ENCODE peak calls at places on chromosomes 12 and 14, in five cellular contexts. One of them, this sample, is unnamed.

GRCh38 chr12:1640630-1641234 is 11.7 kb downstream of the WNT5B start:
- DNase-seq in heart left ventricle: no peak
- DNase-seq in uterus: no peak
- DNase-seq in aorta: no peak
- DNase-seq in left ventricle myocardium inferior: no peak
- DNase-seq in this sample: no peak

GRCh38 chr12:79715308-79715707 is 24.5 kb upstream of the PAWR start:
- DNase-seq in heart left ventricle: no peak
- DNase-seq in uterus: no peak
- DNase-seq in aorta: no peak
- DNase-seq in left ventricle myocardium inferior: no peak
- DNase-seq in this sample: no peak

GRCh38 chr14:79040742-79041249 is 870.6 kb downstream of the NRXN3 start:
- DNase-seq in heart left ventricle: no peak
- DNase-seq in uterus: no peak
- DNase-seq in aorta: no peak
- DNase-seq in left ventricle myocardium inferior: no peak
- DNase-seq in this sample: no peak

GRCh38 chr14:87995500-87996275 is 2.7 kb upstream of the GALC start:
- DNase-seq in heart left ventricle: no peak
- DNase-seq in uterus: no peak
- DNase-seq in aorta: no peak
- DNase-seq in left ventricle myocardium inferior: no peak
- DNase-seq in this sample: no peak

GRCh38 chr12:42815068-42815467 is 225.5 kb upstream of the PRICKLE1 start:
- DNase-seq in heart left ventricle: no peak
- DNase-seq in uterus: no peak
- DNase-seq in aorta: no peak
- DNase-seq in left ventricle myocardium inferior: no peak
- DNase-seq in this sample: no peak

GRCh38 chr14:105439710-105440553 is 20.3 kb downstream of the MTA1 start:
- DNase-seq in heart left ventricle: no peak
- DNase-seq in uterus: no peak
- DNase-seq in aorta: no peak
- DNase-seq in left ventricle myocardium inferior: no peak
- DNase-seq in this sample: no peak

GRCh38 chr12:46224401-46224800 is 44.4 kb downstream of the SLC38A1 start:
- DNase-seq in heart left ventricle: peak; percentile 52
- DNase-seq in uterus: peak; percentile 42
- DNase-seq in aorta: no peak
- DNase-seq in left ventricle myocardium inferior: peak; percentile 33
- DNase-seq in this sample: no peak

GRCh38 chr12:6667559-6668210 is 4.8 kb upstream of the ING4 start:
- DNase-seq in heart left ventricle: no peak
- DNase-seq in uterus: no peak
- DNase-seq in aorta: no peak
- DNase-seq in left ventricle myocardium inferior: no peak
- DNase-seq in this sample: no peak

GRCh38 chr12:16524378-16524777 is 81.6 kb downstream of the LMO3 start:
- DNase-seq in heart left ventricle: no peak
- DNase-seq in uterus: no peak
- DNase-seq in aorta: no peak
- DNase-seq in left ventricle myocardium inferior: no peak
- DNase-seq in this sample: no peak

GRCh38 chr12:1810201-1810930 is 10.0 kb upstream of the LRTM2 start:
- DNase-seq in heart left ventricle: peak; percentile 21
- DNase-seq in uterus: no peak
- DNase-seq in aorta: peak; percentile 44
- DNase-seq in left ventricle myocardium inferior: peak; percentile 3
- DNase-seq in this sample: no peak

GRCh38 chr14:38721822-38722431 is 381.1 kb downstream of the SEC23A start:
- DNase-seq in heart left ventricle: peak; percentile 39
- DNase-seq in uterus: peak; percentile 21
- DNase-seq in aorta: peak; percentile 71
- DNase-seq in left ventricle myocardium inferior: peak; percentile 21
- DNase-seq in this sample: no peak

GRCh38 chr12:97148941-97149559 is 242.0 kb downstream of the NEDD1 start:
- DNase-seq in heart left ventricle: peak; percentile 46
- DNase-seq in uterus: no peak
- DNase-seq in aorta: no peak
- DNase-seq in left ventricle myocardium inferior: peak; percentile 28
- DNase-seq in this sample: no peak

GRCh38 chr12:57535764-57536596 is 11.0 kb downstream of the DCTN2 start:
- DNase-seq in heart left ventricle: no peak
- DNase-seq in uterus: no peak
- DNase-seq in aorta: no peak
- DNase-seq in left ventricle myocardium inferior: no peak
- DNase-seq in this sample: no peak

GRCh38 chr12:10018390-10018789 is 8.0 kb downstream of the CLEC12B start:
- DNase-seq in heart left ventricle: no peak
- DNase-seq in uterus: no peak
- DNase-seq in aorta: no peak
- DNase-seq in left ventricle myocardium inferior: no peak
- DNase-seq in this sample: no peak

GRCh38 chr12:49936895-49937294 is 13.6 kb upstream of the AQP2 start:
- DNase-seq in heart left ventricle: no peak
- DNase-seq in uterus: no peak
- DNase-seq in aorta: no peak
- DNase-seq in left ventricle myocardium inferior: no peak
- DNase-seq in this sample: no peak

GRCh38 chr14:46250113-46250703 is 401.4 kb downstream of the RPL10L start:
- DNase-seq in heart left ventricle: no peak
- DNase-seq in uterus: no peak
- DNase-seq in aorta: no peak
- DNase-seq in left ventricle myocardium inferior: no peak
- DNase-seq in this sample: no peak

GRCh38 chr14:88553886-88554457 is 835 bp downstream of the PTPN21 start:
- DNase-seq in heart left ventricle: no peak
- DNase-seq in uterus: no peak
- DNase-seq in aorta: no peak
- DNase-seq in left ventricle myocardium inferior: no peak
- DNase-seq in this sample: no peak

GRCh38 chr14:51094282-51094821 is 553 bp downstream of the TRIM9 start:
- DNase-seq in heart left ventricle: no peak
- DNase-seq in uterus: no peak
- DNase-seq in aorta: peak; percentile 78
- DNase-seq in left ventricle myocardium inferior: no peak
- DNase-seq in this sample: no peak

GRCh38 chr12:39044754-39045153 is 139.4 kb upstream of the CPNE8 start:
- DNase-seq in heart left ventricle: no peak
- DNase-seq in uterus: no peak
- DNase-seq in aorta: no peak
- DNase-seq in left ventricle myocardium inferior: no peak
- DNase-seq in this sample: no peak

GRCh38 chr12:50615534-50616296 is 110.9 kb downstream of the DIP2B start:
- DNase-seq in heart left ventricle: no peak
- DNase-seq in uterus: no peak
- DNase-seq in aorta: no peak
- DNase-seq in left ventricle myocardium inferior: no peak
- DNase-seq in this sample: no peak

GRCh38 chr14:61153436-61153835 is 127.7 kb downstream of the TMEM30B start:
- DNase-seq in heart left ventricle: no peak
- DNase-seq in uterus: no peak
- DNase-seq in aorta: no peak
- DNase-seq in left ventricle myocardium inferior: no peak
- DNase-seq in this sample: no peak

GRCh38 chr14:61174395-61175386 is 106.4 kb downstream of the TMEM30B start:
- DNase-seq in heart left ventricle: no peak
- DNase-seq in uterus: no peak
- DNase-seq in aorta: no peak
- DNase-seq in left ventricle myocardium inferior: no peak
- DNase-seq in this sample: no peak

GRCh38 chr12:108307006-108307405 is 32.1 kb downstream of the CMKLR1 start:
- DNase-seq in heart left ventricle: no peak
- DNase-seq in uterus: no peak
- DNase-seq in aorta: no peak
- DNase-seq in left ventricle myocardium inferior: no peak
- DNase-seq in this sample: no peak

GRCh38 chr14:27845241-27845850 is 921.2 kb upstream of the FOXG1 start:
- DNase-seq in heart left ventricle: peak; percentile 13
- DNase-seq in uterus: no peak
- DNase-seq in aorta: peak; percentile 75
- DNase-seq in left ventricle myocardium inferior: no peak
- DNase-seq in this sample: no peak

GRCh38 chr14:58465425-58465824 is 37.9 kb downstream of the KIAA0586 start:
- DNase-seq in heart left ventricle: no peak
- DNase-seq in uterus: no peak
- DNase-seq in aorta: no peak
- DNase-seq in left ventricle myocardium inferior: no peak
- DNase-seq in this sample: no peak

GRCh38 chr14:75401356-75401755 is 26.5 kb upstream of the JDP2 start:
- DNase-seq in heart left ventricle: peak; percentile 62
- DNase-seq in uterus: peak; percentile 68
- DNase-seq in aorta: no peak
- DNase-seq in left ventricle myocardium inferior: peak; percentile 35
- DNase-seq in this sample: peak; percentile 88

GRCh38 chr14:103833711-103834110 is 13.7 kb downstream of the PPP1R13B start:
- DNase-seq in heart left ventricle: no peak
- DNase-seq in uterus: no peak
- DNase-seq in aorta: no peak
- DNase-seq in left ventricle myocardium inferior: no peak
- DNase-seq in this sample: no peak

GRCh38 chr14:77088645-77089044 is 9.4 kb upstream of the CIPC start:
- DNase-seq in heart left ventricle: no peak
- DNase-seq in uterus: no peak
- DNase-seq in aorta: no peak
- DNase-seq in left ventricle myocardium inferior: no peak
- DNase-seq in this sample: no peak

GRCh38 chr14:77086951-77087350 is 11.1 kb upstream of the CIPC start:
- DNase-seq in heart left ventricle: no peak
- DNase-seq in uterus: no peak
- DNase-seq in aorta: no peak
- DNase-seq in left ventricle myocardium inferior: no peak
- DNase-seq in this sample: no peak

GRCh38 chr14:77086017-77086727 is 11.9 kb upstream of the CIPC start:
- DNase-seq in heart left ventricle: no peak
- DNase-seq in uterus: no peak
- DNase-seq in aorta: no peak
- DNase-seq in left ventricle myocardium inferior: no peak
- DNase-seq in this sample: no peak

GRCh38 chr14:77087631-77088030 is 10.4 kb upstream of the CIPC start:
- DNase-seq in heart left ventricle: no peak
- DNase-seq in uterus: no peak
- DNase-seq in aorta: no peak
- DNase-seq in left ventricle myocardium inferior: no peak
- DNase-seq in this sample: no peak

GRCh38 chr14:77088219-77088618 is 9.8 kb upstream of the CIPC start:
- DNase-seq in heart left ventricle: no peak
- DNase-seq in uterus: no peak
- DNase-seq in aorta: no peak
- DNase-seq in left ventricle myocardium inferior: no peak
- DNase-seq in this sample: no peak
- H3K27ac ChIP-seq in heart left ventricle: no peak overlapping the region
- H3K27ac ChIP-seq in uterus: no peak overlapping the region
- H3K27ac ChIP-seq in aorta: no peak overlapping the region
- H3K27ac ChIP-seq in left ventricle myocardium inferior: no peak overlapping the region
- H3K27ac ChIP-seq in this sample: no peak overlapping the region

GRCh38 chr14:72619071-72619710 is 274.7 kb downstream of the DPF3 start:
- DNase-seq in heart left ventricle: no peak
- DNase-seq in uterus: no peak
- DNase-seq in aorta: no peak
- DNase-seq in left ventricle myocardium inferior: no peak
- DNase-seq in this sample: peak; percentile 58

GRCh38 chr14:72617391-72618011 is 276.4 kb downstream of the DPF3 start:
- DNase-seq in heart left ventricle: peak; percentile 63
- DNase-seq in uterus: no peak
- DNase-seq in aorta: no peak
- DNase-seq in left ventricle myocardium inferior: peak; percentile 44
- DNase-seq in this sample: peak; percentile 67

GRCh38 chr14:72618424-72618823 is 275.5 kb downstream of the DPF3 start:
- DNase-seq in heart left ventricle: no peak
- DNase-seq in uterus: no peak
- DNase-seq in aorta: no peak
- DNase-seq in left ventricle myocardium inferior: no peak
- DNase-seq in this sample: peak; percentile 56

GRCh38 chr14:72619881-72620280 is 274.0 kb downstream of the DPF3 start:
- DNase-seq in heart left ventricle: no peak
- DNase-seq in uterus: no peak
- DNase-seq in aorta: no peak
- DNase-seq in left ventricle myocardium inferior: no peak
- DNase-seq in this sample: no peak

DNA sequence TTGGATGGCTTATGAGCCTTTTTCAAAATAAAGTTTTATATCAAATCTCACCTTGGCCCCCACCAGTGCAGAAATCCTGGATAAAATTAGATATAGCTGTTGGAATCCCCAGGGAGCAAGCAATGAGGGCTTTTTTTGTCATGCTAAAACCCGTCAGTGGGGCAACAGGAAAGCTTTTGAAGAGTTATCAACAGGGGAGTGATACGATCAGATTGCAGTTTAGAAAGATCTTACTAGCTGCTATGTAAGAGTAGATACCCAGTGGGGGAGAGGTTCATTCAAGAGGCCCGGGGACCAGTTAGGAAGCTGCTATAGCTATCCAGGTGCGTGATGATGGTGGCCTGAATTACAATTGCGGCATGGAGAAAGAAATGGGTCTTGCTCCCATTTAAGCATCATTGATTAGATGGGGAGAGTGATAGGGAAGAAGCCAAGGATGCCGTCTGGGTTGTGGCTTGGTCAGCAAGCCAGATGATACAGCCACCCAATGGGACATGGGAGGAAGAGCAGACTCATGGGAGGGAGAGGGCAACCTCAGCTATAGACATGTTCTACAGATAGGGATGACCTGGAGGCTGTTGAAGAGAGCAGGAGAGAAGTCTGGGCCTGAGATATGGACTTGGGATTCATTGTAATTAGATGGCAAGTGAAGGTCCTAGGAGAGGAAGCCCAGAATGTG is 272.4 kb downstream of the DPF3 start:
- DNase-seq in heart left ventricle: no peak
- DNase-seq in uterus: no peak
- DNase-seq in aorta: no peak
- DNase-seq in left ventricle myocardium inferior: no peak
- DNase-seq in this sample: no peak
- H3K4me3 ChIP-seq in heart left ventricle: no peak overlapping the region
- H3K4me3 ChIP-seq in uterus: no peak overlapping the region
- H3K4me3 ChIP-seq in aorta: no peak overlapping the region
- H3K4me3 ChIP-seq in left ventricle myocardium inferior: no peak overlapping the region
- H3K4me3 ChIP-seq in this sample: no peak overlapping the region

GRCh38 chr12:123238330-123238682 is 5.1 kb downstream of the MTRFR start:
- DNase-seq in heart left ventricle: no peak
- DNase-seq in uterus: no peak
- DNase-seq in aorta: no peak
- DNase-seq in left ventricle myocardium inferior: no peak
- DNase-seq in this sample: no peak
- H3K27ac ChIP-seq in heart left ventricle: no peak overlapping the region
- H3K27ac ChIP-seq in uterus: peak overlapping the region; percentile 39
- H3K27ac ChIP-seq in aorta: no peak overlapping the region
- H3K27ac ChIP-seq in left ventricle myocardium inferior: no peak overlapping the region
- H3K27ac ChIP-seq in this sample: no peak overlapping the region

DNA sequence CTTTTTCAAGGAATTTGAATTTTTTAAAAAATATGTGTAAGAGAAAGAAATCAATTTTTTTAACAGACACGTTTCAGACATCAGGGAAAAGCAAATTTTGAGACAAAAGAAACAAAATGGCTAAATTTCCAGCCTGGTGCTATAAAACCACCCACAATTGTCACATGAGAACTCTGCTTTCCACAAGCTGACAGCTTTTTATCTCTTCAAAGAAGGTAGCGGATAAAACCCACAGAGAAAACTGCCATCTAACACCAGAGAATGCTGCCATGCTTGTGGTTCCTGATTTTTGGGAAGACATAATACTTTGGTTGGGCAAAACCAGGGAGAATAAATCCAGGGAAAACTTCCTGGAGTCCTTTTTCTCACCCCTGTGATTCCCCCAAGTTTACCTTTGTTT is 10.3 kb upstream of the ITPR2 start:
- DNase-seq in heart left ventricle: no peak
- DNase-seq in uterus: no peak
- DNase-seq in aorta: no peak
- DNase-seq in left ventricle myocardium inferior: no peak
- DNase-seq in this sample: no peak
- H3K4me3 ChIP-seq in heart left ventricle: no peak overlapping the region
- H3K4me3 ChIP-seq in uterus: no peak overlapping the region
- H3K4me3 ChIP-seq in aorta: no peak overlapping the region
- H3K4me3 ChIP-seq in left ventricle myocardium inferior: no peak overlapping the region
- H3K4me3 ChIP-seq in this sample: no peak overlapping the region

This sample was measured in coronary artery.